ENCODE peak calls at places on chromosomes 11 and 22, in five cellular contexts. G, C, E, B and Q are unnamed samples.

GRCh38 chr11:57566035-57566504 is 1.4 kb downstream of the UBE2L6 start:
- DNase-seq in C (no peak), E (peak), G (peak), B (no peak), Q (peak)

GRCh38 chr11:70805243-70805642 is 406.9 kb downstream of the CTTN start:
- DNase-seq in B (no peak), E (no peak), G (no peak), C (no peak), Q (no peak)

GRCh38 chr22:44547371-44547770 is 49.3 kb upstream of the RTL6 start:
- DNase-seq in G (no peak), B (no peak), C (no peak), E (no peak), Q (no peak)

GRCh38 chr11:102360681-102361080 is 13.7 kb downstream of the BIRC2 start:
- DNase-seq in E (no peak), C (no peak), B (no peak), G (peak), Q (no peak)

GRCh38 chr11:134905513-134905912 is 493.5 kb upstream of the B3GAT1 start:
- DNase-seq in G (no peak), B (no peak), E (no peak), C (no peak), Q (no peak)

GRCh38 chr11:45518096-45518852 is 147.1 kb downstream of the CHST1 start:
- DNase-seq in E (no peak), G (no peak), C (no peak), B (no peak), Q (no peak)

GRCh38 chr22:19855504-19856409 is 1.1 kb upstream of the GNB1L start:
- DNase-seq in E (peak), C (no peak), G (peak), B (peak), Q (peak)

GRCh38 chr22:17921871-17922821 is 102.2 kb downstream of the MICAL3 start:
- DNase-seq in C (no peak), B (no peak), E (no peak), G (no peak), Q (no peak)

GRCh38 chr11:108009497-108010360 is 1.0 kb downstream of the CUL5 start:
- DNase-seq in E (no peak), G (no peak), C (no peak), B (peak), Q (no peak)

GRCh38 chr11:33735166-33735425 is 1.1 kb downstream of the CD59 start:
- DNase-seq in G (no peak), E (no peak), C (no peak), B (no peak), Q (no peak)

GRCh38 chr11:134207538-134208239 is 16.1 kb downstream of the NCAPD3 start:
- DNase-seq in C (peak), E (peak), B (no peak), G (peak), Q (no peak)

GRCh38 chr22:22022255-22022840 is 39.8 kb upstream of the TOP3B start:
- DNase-seq in E (no peak), G (no peak), B (no peak), C (no peak), Q (no peak)

GRCh38 chr11:70303070-70303469 is 32.6 kb downstream of the PPFIA1 start:
- DNase-seq in B (no peak), E (no peak), G (no peak), C (no peak), Q (no peak)

GRCh38 chr11:88384004-88384677 is 46.6 kb upstream of the CTSC start:
- DNase-seq in B (no peak), E (no peak), C (no peak), G (no peak), Q (no peak)

GRCh38 chr22:48717076-48717810 is 1110.4 kb downstream of the BRD1 start:
- DNase-seq in E (no peak), C (no peak), G (no peak), B (peak), Q (no peak)

GRCh38 chr11:62104816-62105610 is 18.8 kb upstream of the INCENP start:
- DNase-seq in C (no peak), B (no peak), E (peak), G (no peak), Q (no peak)

GRCh38 chr22:37534445-37534844 is 15.2 kb upstream of the CARD10 start:
- DNase-seq in B (no peak), C (no peak), G (no peak), E (no peak), Q (no peak)

GRCh38 chr11:87460269-87460668 is 422.5 kb downstream of the TMEM135 start:
- DNase-seq in G (no peak), C (no peak), B (no peak), E (no peak), Q (no peak)

GRCh38 chr11:46360878-46361277 is 13.6 kb downstream of the DGKZ start:
- DNase-seq in E (no peak), B (no peak), G (no peak), C (no peak), Q (peak)

DNA sequence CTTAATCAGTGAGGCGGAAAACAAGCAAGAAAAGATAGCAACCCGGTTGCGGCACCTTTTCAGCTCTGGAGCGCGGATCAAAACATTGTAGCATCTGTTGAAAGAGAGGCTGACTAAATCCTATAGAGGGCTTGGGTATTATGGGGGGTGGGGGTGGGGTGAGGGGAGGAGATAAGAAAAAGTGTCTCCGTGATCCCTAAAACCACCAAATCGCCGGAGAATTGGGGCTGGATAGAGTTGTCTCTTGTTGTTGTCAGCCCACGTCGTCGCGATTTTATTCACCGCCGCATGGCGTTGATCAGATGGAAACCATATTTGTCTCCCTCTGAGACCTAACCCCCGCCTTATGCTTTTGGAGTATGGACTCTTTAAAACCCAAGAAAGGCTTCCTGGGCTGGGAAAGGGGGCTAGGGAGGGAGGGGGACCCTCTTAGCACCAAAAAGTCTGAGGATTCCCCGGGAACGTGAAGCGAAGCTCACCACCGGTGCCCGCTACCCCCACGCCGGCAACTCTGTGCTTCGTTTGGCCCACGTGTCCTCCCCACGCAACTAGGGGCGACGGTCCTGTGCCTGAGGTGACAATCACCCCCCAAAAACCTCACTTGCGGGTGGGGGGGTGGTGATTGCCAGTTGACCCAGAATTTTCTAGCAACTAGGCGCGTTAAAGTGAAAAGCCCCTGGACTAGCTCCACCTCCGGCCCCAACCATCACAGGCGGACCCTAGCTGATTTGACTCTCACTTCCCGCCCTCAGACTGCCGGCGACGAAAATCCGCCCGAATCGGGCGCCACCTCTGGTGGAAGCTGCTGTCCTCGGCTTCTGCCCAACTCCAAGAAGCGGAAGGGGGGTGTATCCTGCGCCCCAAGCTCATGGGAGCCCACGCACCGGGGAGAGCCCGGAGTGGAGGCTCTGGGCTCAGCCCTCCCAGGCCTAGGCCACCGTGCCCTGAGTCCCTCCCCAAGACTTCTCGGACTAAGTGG is 12.8 kb downstream of the PAX6 start:
- DNase-seq in G (no peak), E (no peak), B (no peak), C (no peak), Q (peak)
- TF ChIP-seq CTCF in G (no peak), E (no peak), B (peak), C (peak), Q (peak)

GRCh38 chr11:117197516-117198456 is 1.4 kb upstream of the TAGLN start:
- DNase-seq in E (no peak), C (peak), G (no peak), B (no peak), Q (no peak)
- TF ChIP-seq CTCF in E (peak), C (peak), G (no peak), B (peak), Q (peak)

GRCh38 chr11:48022445-48022844 is 42.1 kb downstream of the PTPRJ start:
- DNase-seq in C (no peak), E (no peak), B (no peak), G (no peak), Q (no peak)

GRCh38 chr11:48019230-48019584 is 38.8 kb downstream of the PTPRJ start:
- DNase-seq in B (no peak), G (no peak), C (no peak), E (peak), Q (no peak)

GRCh38 chr11:48018561-48019229 is 38.3 kb downstream of the PTPRJ start:
- DNase-seq in G (no peak), E (no peak), B (no peak), C (no peak), Q (no peak)

GRCh38 chr11:48019597-48019996 is 39.2 kb downstream of the PTPRJ start:
- DNase-seq in G (no peak), E (no peak), B (no peak), C (no peak), Q (no peak)

DNA sequence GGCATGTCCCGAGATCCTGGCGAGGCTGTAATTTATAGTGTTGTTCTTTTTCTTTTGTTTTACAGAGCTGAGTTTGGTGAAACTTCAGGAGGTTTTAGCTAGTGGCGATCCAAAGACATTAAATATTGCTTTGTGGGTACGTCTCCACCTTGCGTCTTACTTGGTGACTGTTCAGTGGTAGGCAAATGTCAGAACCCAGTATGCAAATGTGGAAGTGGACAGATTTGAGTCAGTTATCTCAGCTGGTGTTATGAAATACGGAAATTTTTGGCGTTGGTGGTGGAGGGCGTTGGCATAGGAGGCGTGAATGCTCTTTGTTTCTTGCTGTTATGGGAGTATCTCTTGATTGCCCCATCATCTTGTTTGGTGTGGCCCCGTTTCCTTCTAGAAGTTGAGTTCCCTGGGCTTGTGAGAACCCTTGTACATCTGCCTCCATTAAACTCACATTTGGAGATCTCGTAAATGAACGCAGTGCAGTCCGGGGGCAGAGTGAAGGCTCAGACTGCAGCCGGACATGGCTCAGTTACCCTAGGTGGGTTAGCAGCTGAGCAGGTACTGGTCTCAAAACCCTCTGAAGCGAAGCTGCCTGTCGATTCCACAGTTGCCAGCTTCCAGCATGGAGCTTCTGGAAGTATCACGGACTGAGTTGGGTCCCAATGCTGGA is 39.9 kb downstream of the PTPRJ start:
- DNase-seq in G (no peak), C (no peak), B (no peak), E (peak), Q (peak)
- TF ChIP-seq CTCF in G (no peak), C (no peak), B (no peak), E (no peak), Q (no peak)

DNA sequence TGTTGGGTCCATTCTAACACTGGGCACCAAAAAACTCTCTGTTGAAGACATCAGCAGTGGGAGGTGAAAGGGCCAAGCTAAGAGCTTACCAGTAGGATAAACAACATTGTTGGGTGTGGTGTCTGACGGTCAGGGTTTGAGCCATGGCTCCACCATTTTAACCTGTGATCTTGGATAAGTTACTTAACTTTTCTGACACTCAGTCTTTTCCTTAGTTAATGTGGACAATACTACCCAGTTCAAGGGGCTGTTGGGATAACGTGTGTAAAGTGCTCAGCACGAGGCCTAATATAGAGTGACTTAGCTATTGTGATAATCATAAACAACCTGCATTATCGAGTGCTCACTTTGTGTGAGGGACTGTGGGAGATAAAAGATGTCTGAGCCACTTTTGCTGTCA is 6.1 kb downstream of the UCP3 start:
- DNase-seq in C (no peak), B (no peak), G (no peak), E (no peak), Q (no peak)
- TF ChIP-seq CTCF in C (no peak), B (no peak), G (no peak), E (no peak), Q (no peak)